ENCODE peak calls at places on chromosomes 4 and X, in four cellular contexts. Z is OCI-LY7, H is GM23248, O is HCT116. G is an unnamed sample. For H3K9me2 and H3K4me1, the result is how much of the 10 kb centered on the place peaks cover.

GRCh38 chr4:82293304-82293703 is 80.5 kb downstream of the HNRNPD start:
- DNase-seq in Z (peak), H (no peak), O (no peak), G (no peak)

GRCh38 chr4:88219099-88219498 is 60.7 kb upstream of the ABCG2 start:
- DNase-seq in Z (peak), H (peak), O (peak), G (peak)

GRCh38 chrX:106894978-106895452 is 8.1 kb downstream of the RIPPLY1 start:
- DNase-seq in Z (no peak), H (peak), O (peak), G (peak)

GRCh38 chr4:48017108-48017527 is 546 bp downstream of the NIPAL1 start:
- DNase-seq in Z (no peak), H (peak), O (peak), G (peak)

GRCh38 chrX:8374041-8374825 is 90.4 kb upstream of the VCX3B start:
- DNase-seq in Z (no peak), H (no peak), O (no peak), G (peak)

GRCh38 chrX:53445977-53446376 is 11.8 kb upstream of the HSD17B10 start:
- DNase-seq in Z (no peak), H (peak), O (no peak), G (peak)

GRCh38 chrX:72003811-72004750 is 93.4 kb downstream of the NHSL2 start:
- DNase-seq in Z (no peak), H (peak), O (peak), G (peak)

GRCh38 chr4:19030048-19030447 is 1008.5 kb upstream of the LCORL start:
- DNase-seq in Z (no peak), H (no peak), O (no peak), G (no peak)

GRCh38 chr4:3762753-3763511 is 3.3 kb upstream of the ADRA2C start:
- DNase-seq in Z (no peak), H (no peak), O (no peak), G (no peak)

GRCh38 chrX:39729834-39730670 is 367.7 kb downstream of the BCOR start:
- DNase-seq in Z (no peak), H (peak), O (no peak), G (no peak)

GRCh38 chrX:153608376-153608775 is 9.4 kb upstream of the CCNQ start:
- DNase-seq in Z (no peak), H (no peak), O (no peak), G (no peak)

GRCh38 chrX:39677987-39678840 is 419.5 kb downstream of the BCOR start:
- DNase-seq in Z (no peak), H (no peak), O (no peak), G (no peak)

GRCh38 chrX:19152762-19153161 is 30.5 kb upstream of the ADGRG2 start:
- DNase-seq in Z (no peak), H (peak), O (no peak), G (peak)

GRCh38 chr4:146267826-146268225 is 53.5 kb downstream of the REELD1 start:
- DNase-seq in Z (no peak), H (no peak), O (no peak), G (no peak)

GRCh38 chr4:136768925-136769275 is 763.4 kb downstream of the PCDH18 start:
- DNase-seq in Z (no peak), H (no peak), O (no peak), G (no peak)

GRCh38 chrX:39492495-39493162 is 605.1 kb downstream of the BCOR start:
- DNase-seq in Z (no peak), H (no peak), O (no peak), G (no peak)

GRCh38 chrX:9534686-9535085 is 69.8 kb downstream of the TBL1X start:
- DNase-seq in Z (no peak), H (peak), O (no peak), G (no peak)

GRCh38 chr4:23788460-23788859 is 101.4 kb downstream of the PPARGC1A start:
- DNase-seq in Z (no peak), H (no peak), O (no peak), G (no peak)

GRCh38 chrX:118839334-118839958 is 15.8 kb downstream of the ZCCHC12 start:
- DNase-seq in Z (no peak), H (peak), O (peak), G (peak)

GRCh38 chrX:147900349-147900748 is 11.4 kb upstream of the FMR1 start:
- DNase-seq in Z (no peak), H (no peak), O (no peak), G (no peak)

GRCh38 chrX:148501121-148502066 is 977 bp downstream of the AFF2 start:
- DNase-seq in Z (peak), H (no peak), O (no peak), G (no peak)

GRCh38 chr4:73308286-73308685 is 49.7 kb upstream of the ANKRD17 start:
- DNase-seq in Z (peak), H (peak), O (no peak), G (peak)

GRCh38 chr4:8560265-8561047 is 19.7 kb upstream of the GPR78 start:
- DNase-seq in Z (no peak), H (peak), O (no peak), G (peak)

GRCh38 chrX:150982786-150983525 is at the start of gene HMGB3:
- DNase-seq in Z (peak), H (peak), O (peak), G (peak)

GRCh38 chrX:150980711-150981110 is 2.4 kb upstream of the HMGB3 start:
- DNase-seq in Z (no peak), H (no peak), O (no peak), G (no peak)

GRCh38 chrX:150982235-150982785 is 825 bp upstream of the HMGB3 start:
- DNase-seq in Z (no peak), H (peak), O (no peak), G (no peak)

GRCh38 chrX:150977411-150978162 is 5.5 kb upstream of the HMGB3 start:
- DNase-seq in Z (no peak), H (no peak), O (no peak), G (no peak)

DNA sequence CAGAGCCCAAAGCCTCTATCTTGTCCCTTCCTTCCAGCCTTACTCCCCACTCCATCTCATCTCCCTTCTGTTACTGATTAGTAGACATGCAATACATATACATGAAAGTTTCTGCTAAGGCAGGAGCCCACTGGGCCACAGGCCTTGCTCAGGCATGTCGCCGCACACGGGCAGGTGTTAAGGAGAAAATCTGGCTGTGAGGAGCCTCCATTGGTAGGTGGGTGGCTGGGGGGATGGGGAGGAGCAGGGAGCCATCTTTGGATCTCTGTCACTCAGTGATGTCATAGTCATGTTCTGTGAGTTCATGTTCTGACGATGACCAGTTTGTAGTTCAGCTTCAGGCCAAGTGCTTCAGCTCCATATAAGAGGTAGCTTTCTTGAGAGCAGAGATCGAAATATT is 2.9 kb upstream of the HMGB3 start:
- DNase-seq in Z (no peak), H (no peak), O (no peak), G (no peak)
- H3K9me2 ChIP-seq in Z (under half), H (under half), O (under half), G (under half)

GRCh38 chr4:26891054-26891453 is 30.4 kb downstream of the STIM2 start:
- DNase-seq in Z (no peak), H (no peak), O (no peak), G (no peak)

GRCh38 chr4:26887143-26887542 is 26.5 kb downstream of the STIM2 start:
- DNase-seq in Z (no peak), H (no peak), O (no peak), G (no peak)

GRCh38 chr4:26884486-26884988 is 23.9 kb downstream of the STIM2 start:
- DNase-seq in Z (peak), H (no peak), O (no peak), G (no peak)

GRCh38 chr4:26887809-26888208 is 27.2 kb downstream of the STIM2 start:
- DNase-seq in Z (no peak), H (no peak), O (no peak), G (no peak)

DNA sequence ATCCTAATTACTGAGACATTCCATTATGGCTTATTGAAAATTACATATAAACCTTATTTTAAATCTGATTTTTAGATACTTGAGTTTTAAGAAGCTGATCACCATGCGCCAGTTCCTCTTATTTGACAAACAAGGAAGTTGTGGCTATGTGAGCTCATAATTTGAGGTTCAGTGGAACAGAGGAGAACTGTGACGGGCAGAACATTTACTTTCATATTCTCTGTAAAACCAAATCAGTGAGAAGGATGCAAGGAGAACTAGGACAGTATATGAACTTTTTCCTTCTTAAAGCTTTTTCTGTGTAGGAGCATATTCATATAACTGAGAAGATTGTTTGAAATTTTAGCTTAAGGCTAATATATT is 25.3 kb downstream of the STIM2 start:
- DNase-seq in Z (peak), H (no peak), O (no peak), G (no peak)
- H2AFZ ChIP-seq in Z (no peak), H (no peak), O (no peak), G (no peak)

DNA sequence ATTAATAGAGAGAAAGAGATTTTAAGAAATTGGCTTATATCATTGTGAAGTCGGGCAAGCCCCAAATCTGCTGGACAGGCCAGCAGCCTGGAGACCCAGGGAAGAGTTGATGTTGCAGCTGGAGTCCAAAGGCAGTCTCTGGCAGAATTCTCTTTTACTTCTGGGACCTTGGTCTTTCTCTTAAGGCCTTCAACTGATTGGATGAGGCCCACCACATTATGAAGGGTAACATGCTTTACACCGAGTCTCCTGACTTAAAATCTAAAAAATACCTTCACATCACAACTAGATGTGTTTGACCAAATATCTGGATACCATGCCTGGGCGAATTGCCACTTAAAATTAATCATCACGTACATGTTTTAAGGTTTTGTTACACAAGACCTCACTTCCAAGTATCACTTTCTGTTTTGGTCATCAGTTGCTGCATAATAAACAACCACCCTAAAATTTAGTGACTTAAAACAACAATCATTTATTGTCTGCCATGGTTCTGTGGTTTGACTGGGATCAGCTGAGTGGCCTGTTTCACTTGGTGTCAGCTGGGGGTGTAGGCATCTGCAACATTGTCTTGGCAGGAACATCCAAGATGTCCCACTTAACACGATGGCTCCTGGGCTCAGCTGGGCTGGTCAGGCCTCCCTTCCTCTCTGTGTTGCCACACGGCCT is 3.4 kb downstream of the CD38 start:
- DNase-seq in Z (no peak), H (no peak), O (no peak), G (no peak)
- H3K4me1 ChIP-seq in Z (half or more), H (under half), O (under half), G (under half)

DNA sequence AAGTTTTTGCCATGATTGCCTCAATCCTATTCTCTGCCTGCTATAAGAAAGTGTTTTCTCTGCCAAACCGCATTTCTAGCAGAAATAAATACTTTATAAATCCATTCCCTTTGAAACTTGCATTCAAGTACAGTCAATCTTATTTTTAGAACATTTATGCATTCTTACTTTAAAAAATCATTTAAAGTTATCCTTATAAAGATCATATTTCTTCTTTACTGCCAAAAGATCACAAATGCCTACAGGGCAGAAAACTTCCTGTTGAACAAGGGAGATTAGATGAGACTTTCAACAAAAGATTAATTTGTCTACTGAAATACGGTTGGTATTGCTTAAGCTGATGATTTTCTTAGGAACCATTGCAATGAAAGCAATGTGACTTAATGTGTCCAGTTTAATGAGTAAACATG is 207.2 kb upstream of the SLIT2 start:
- DNase-seq in Z (no peak), H (peak), O (no peak), G (peak)
- H3K9me2 ChIP-seq in Z (under half), H (under half), O (under half), G (under half)

GRCh38 chr4:187271848-187272247 is 548.2 kb upstream of the FAT1 start:
- DNase-seq in Z (no peak), H (no peak), O (no peak), G (no peak)

GRCh38 chr4:187276786-187277408 is 553.2 kb upstream of the FAT1 start:
- DNase-seq in Z (no peak), H (peak), O (no peak), G (peak)
- H2AFZ ChIP-seq in Z (peak), H (peak), O (no peak), G (peak)

DNA sequence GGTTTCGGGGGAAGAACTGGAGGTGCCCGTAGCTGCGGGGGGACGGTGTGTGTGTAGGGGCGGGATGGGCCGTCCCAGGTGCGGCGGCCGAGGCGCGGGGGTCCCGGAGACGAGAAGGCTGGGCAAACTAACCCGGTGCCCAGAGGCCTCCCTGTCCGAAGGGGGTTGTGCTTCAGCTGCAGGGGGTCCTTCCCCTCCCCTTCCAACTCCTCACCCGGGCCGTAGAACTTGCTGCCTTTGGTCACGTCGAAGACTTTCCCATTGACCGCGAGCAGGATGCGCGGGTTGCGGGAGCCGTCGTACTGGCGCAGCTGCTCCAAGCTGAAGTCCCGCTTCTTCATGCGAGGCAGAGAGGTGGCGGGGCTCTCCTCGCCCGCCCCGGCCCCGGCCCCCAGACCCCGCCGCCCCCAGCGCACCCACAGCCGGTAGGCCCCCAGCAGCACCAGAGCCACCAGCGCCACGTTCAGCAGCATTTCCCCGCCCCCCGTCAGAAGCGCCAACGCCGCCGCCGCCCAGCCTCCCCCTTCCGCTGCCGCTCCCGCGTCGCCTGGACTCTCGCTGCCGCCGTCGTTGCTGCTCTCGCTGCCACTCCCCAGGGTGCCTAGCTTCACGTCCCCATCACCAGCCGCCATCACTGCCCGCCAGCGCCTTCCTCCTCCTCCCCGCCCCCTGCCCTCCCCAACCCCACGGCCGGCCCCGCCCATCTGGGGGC is at the start of gene PGRMC2:
- DNase-seq in Z (peak), H (peak), O (no peak), G (peak)
- H3K4me1 ChIP-seq in Z (under half), H (under half), O (under half), G (under half)

GRCh38 chr4:155705664-155706063 is 39.0 kb downstream of the GUCY1A1 start:
- DNase-seq in Z (no peak), H (no peak), O (no peak), G (peak)
- H3K9me2 ChIP-seq in Z (under half), H (under half), O (under half), G (under half)

GRCh38 chr4:100184787-100185186 is 5.5 kb downstream of the DDIT4L start:
- DNase-seq in Z (no peak), H (no peak), O (no peak), G (no peak)

GRCh38 chr4:100188829-100189228 is 1.4 kb downstream of the DDIT4L start:
- DNase-seq in Z (no peak), H (no peak), O (no peak), G (no peak)

GRCh38 chr4:100190643-100191600 is 654 bp upstream of the DDIT4L start:
- DNase-seq in Z (no peak), H (peak), O (no peak), G (no peak)

GRCh38 chr4:100187781-100188180 is 2.5 kb downstream of the DDIT4L start:
- DNase-seq in Z (no peak), H (no peak), O (no peak), G (no peak)

GRCh38 chr4:100189820-100190642 is at the start of gene DDIT4L:
- DNase-seq in Z (no peak), H (peak), O (peak), G (no peak)
- H2AFZ ChIP-seq in Z (no peak), H (peak), O (peak), G (no peak)

DNA sequence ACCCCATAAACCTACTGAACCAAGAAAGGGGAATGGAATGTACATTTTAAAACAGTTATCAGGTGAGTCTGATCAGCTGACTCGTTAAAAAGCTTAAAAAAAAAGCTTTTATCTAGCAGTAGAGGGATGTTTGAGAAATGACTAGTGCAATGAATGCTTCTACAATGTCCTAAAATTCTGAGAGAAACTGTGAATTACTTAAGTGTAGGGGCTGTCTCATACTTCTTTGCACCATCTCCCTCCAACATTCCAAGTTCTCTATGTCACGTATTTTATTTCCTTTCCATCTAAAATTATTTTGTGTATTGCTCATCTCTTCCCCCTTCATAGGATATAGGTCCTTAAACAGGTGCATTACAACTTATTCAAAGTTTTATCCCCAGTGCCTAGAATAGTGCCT is 11.9 kb upstream of the AREG start:
- DNase-seq in Z (no peak), H (peak), O (no peak), G (peak)
- H3K4me1 ChIP-seq in Z (under half), H (under half), O (under half), G (under half)

DNA sequence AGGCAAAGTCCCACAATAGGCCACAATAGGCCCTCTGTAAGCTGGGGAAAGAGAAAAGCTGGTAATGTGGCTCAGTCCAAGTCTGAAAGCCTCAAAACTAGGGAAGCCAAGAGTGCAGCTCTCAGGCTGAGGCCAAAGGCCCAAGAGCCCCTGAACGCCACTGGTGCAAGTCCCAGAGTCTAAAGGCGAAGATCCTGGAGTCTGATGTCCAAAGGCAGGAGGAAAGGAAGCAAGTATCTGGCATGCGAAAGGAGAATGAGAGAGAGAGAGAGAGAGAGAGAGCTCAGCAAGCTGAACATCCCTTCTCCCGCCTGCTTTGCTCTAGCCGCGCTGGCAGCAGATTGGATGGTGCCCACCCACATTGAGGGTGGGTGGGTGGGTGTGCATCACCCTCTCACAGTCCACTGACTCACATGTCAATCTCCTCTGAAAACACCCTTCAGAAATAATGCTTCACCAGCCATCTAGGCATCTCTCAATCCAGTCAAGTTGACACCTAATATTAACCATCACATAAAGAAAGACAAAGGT is 30.9 kb upstream of the ELF2 start:
- DNase-seq in Z (no peak), H (peak), O (no peak), G (no peak)
- H3K9me2 ChIP-seq in Z (under half), H (under half), O (under half), G (under half)

G was measured in PC-3.